ENCODE peak calls at places on chromosomes 5 and 9, in four cellular contexts. N is breast epithelium, F is suprapubic skin, L is prostate gland. I is an unnamed sample.

GRCh38 chr5:139051392-139051791 is 146.8 kb downstream of the SIL1 start:
- DNase-seq in L (no peak), F (no peak), N (no peak), I (no peak)

GRCh38 chr9:126499005-126499910 is 114.5 kb upstream of the LMX1B start:
- DNase-seq in N (no peak), F (no peak), L (no peak), I (peak)

GRCh38 chr5:177133845-177134652 is 476 bp downstream of the NSD1 start:
- DNase-seq in L (no peak), N (peak), F (no peak), I (peak)

GRCh38 chr5:175728316-175728715 is 70.4 kb downstream of the HRH2 start:
- DNase-seq in L (no peak), F (no peak), N (peak), I (no peak)

GRCh38 chr9:114156658-114157421 is 1.5 kb downstream of the COL27A1 start:
- DNase-seq in N (no peak), F (no peak), L (peak), I (no peak)

GRCh38 chr5:141826674-141827073 is 51.5 kb downstream of the PCDH1 start:
- DNase-seq in N (no peak), F (no peak), L (no peak), I (no peak)

GRCh38 chr9:35609820-35610163 is 4.7 kb downstream of the TESK1 start:
- DNase-seq in L (no peak), N (no peak), F (no peak), I (no peak)

GRCh38 chr5:8013951-8014844 is 145.2 kb downstream of the MTRR start:
- DNase-seq in N (no peak), L (no peak), F (no peak), I (no peak)

GRCh38 chr9:124857533-124858162 is 4.1 kb downstream of the RPL35 start:
- DNase-seq in N (no peak), L (no peak), F (no peak), I (no peak)

GRCh38 chr9:6893350-6894131 is 135.8 kb downstream of the KDM4C start:
- DNase-seq in L (no peak), N (no peak), F (no peak), I (peak)

GRCh38 chr9:37953775-37954437 is 50.0 kb upstream of the SLC25A51 start:
- DNase-seq in N (no peak), L (no peak), F (no peak), I (peak)

GRCh38 chr5:76620166-76620565 is 3.0 kb downstream of the F2RL2 start:
- DNase-seq in F (no peak), N (no peak), L (no peak), I (no peak)

GRCh38 chr5:114055318-114055788 is 306.5 kb upstream of the KCNN2 start:
- DNase-seq in L (peak), F (no peak), N (no peak), I (no peak)

GRCh38 chr5:84088996-84089395 is 295.7 kb downstream of the EDIL3 start:
- DNase-seq in N (no peak), F (no peak), L (no peak), I (peak)

GRCh38 chr5:37723147-37723961 is 116.5 kb downstream of the GDNF start:
- DNase-seq in L (no peak), F (no peak), N (no peak), I (peak)

GRCh38 chr5:160375166-160375565 is 4.7 kb upstream of the C1QTNF2 start:
- DNase-seq in L (no peak), N (no peak), F (no peak), I (no peak)

GRCh38 chr5:159911349-159911748 is 4.9 kb upstream of the ADRA1B start:
- DNase-seq in F (no peak), L (no peak), N (no peak), I (no peak)

GRCh38 chr5:30034870-30035269 is 1158.6 kb upstream of the CDH6 start:
- DNase-seq in L (no peak), N (no peak), F (no peak), I (no peak)

GRCh38 chr5:147898875-147899401 is 7.4 kb downstream of the C5orf46 start:
- DNase-seq in F (no peak), N (no peak), L (no peak), I (no peak)

GRCh38 chr5:61734966-61735365 is 402.9 kb downstream of the ZSWIM6 start:
- DNase-seq in L (no peak), F (no peak), N (no peak), I (no peak)

GRCh38 chr9:34990908-34991832 is 1.6 kb downstream of the DNAJB5 start:
- DNase-seq in F (peak), N (no peak), L (no peak), I (no peak)

GRCh38 chr9:123725389-123725788 is 204.5 kb downstream of the DENND1A start:
- DNase-seq in N (no peak), F (no peak), L (no peak), I (no peak)

GRCh38 chr9:134331186-134332025 is 5.2 kb downstream of the RXRA start:
- DNase-seq in F (no peak), N (no peak), L (no peak), I (no peak)

GRCh38 chr5:171122372-171122771 is 186.7 kb upstream of the TLX3 start:
- DNase-seq in N (no peak), L (no peak), F (no peak), I (no peak)

GRCh38 chr5:96582343-96582742 is 79.8 kb upstream of the CAST start:
- DNase-seq in F (no peak), N (no peak), L (no peak), I (no peak)

GRCh38 chr9:137457406-137458193 is 1.5 kb downstream of the NSMF start:
- DNase-seq in L (no peak), N (no peak), F (no peak), I (no peak)
- TF ChIP-seq POLR2A in L (no peak), N (no peak), F (no peak), I (no peak)

GRCh38 chr5:68273717-68274409 is 58.3 kb downstream of the PIK3R1 start:
- DNase-seq in N (no peak), F (no peak), L (no peak), I (no peak)
- TF ChIP-seq POLR2A in N (no peak), F (no peak), L (no peak), I (no peak)

DNA sequence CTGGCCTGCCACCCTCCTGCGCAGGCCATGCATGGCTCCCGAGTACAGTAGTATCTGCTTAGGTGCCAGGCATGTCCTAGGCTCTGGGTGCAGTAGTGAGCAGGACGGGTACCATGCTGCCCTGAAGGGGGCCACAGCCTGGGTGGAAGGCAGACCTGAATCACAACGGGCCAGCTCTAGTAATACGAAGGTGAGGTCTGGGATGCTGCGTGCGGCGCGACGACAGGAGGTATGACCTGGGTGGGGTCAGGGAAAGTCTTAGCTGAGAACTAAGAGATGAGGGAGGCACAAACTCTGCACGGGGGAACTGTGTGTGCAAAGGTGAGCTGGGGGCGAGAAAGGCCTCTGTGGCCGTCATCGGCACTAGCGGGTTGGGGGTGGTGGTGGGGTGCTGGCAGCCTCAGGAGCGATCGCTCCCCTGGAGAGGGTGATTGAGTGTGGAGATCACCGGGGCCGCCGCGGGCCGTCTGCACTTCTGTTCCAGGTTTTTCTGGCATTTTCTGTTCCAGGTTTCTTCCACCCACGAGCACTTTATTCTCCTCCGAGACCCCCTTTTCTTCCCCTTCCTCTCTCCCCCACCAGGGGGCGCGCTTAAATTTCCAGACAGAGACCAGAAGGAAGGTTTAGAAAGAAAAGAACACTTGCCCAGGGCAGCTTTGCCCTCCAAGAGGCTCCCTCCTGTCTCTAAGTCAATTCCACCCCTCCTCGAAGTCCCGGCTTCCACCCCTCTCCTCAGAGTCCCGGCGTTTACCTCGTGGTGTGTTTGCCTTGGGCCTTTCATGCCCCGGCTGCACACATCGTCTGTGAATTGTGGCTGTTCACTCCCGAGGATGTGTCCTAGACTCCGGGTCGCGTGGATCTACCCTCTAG is 15.1 kb downstream of the PDLIM4 start:
- DNase-seq in F (no peak), N (no peak), L (peak), I (peak)
- TF ChIP-seq POLR2A in F (no peak), N (no peak), L (no peak), I (no peak)

DNA sequence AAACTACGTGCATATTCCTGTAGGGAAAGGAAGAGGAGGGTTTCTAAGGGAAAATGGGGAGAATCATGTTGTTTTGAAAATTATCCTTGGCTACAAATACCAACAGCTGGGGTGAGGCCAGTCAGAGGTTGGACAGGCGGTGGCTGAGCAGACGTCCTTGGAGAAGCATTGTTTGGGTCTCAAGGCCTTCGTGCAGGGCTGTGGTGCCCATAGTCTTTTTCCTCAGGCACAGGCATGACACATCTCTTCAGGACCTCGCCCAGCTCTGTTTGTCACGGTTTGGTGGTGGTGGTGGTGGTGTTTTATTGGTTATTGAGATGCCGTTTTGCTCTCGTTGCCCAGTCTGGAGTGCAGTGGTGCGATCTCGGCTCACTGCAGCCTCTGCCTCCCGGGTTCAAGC is 27.8 kb upstream of the EGFL7 start:
- DNase-seq in N (no peak), L (no peak), F (no peak), I (no peak)
- TF ChIP-seq POLR2A in N (no peak), L (no peak), F (no peak), I (no peak)

GRCh38 chr5:145934276-145934675 is 2.1 kb upstream of the SH3RF2 start:
- DNase-seq in L (no peak), N (no peak), F (no peak), I (no peak)

GRCh38 chr5:145938699-145939531 is 2.5 kb downstream of the SH3RF2 start:
- DNase-seq in F (no peak), N (no peak), L (no peak), I (peak)

GRCh38 chr5:145937432-145938250 is 1.3 kb downstream of the SH3RF2 start:
- DNase-seq in F (no peak), L (peak), N (no peak), I (no peak)

GRCh38 chr5:145939532-145940065 is 3.2 kb downstream of the SH3RF2 start:
- DNase-seq in L (no peak), N (no peak), F (no peak), I (no peak)

GRCh38 chr5:145936401-145937131 is at the start of gene SH3RF2:
- DNase-seq in L (peak), N (peak), F (peak), I (no peak)
- TF ChIP-seq POLR2A in L (no peak), N (no peak), F (no peak), I (no peak)